ENCODE peak calls at places on chromosomes 1 and 21, in nine cellular contexts. E is GM13976, B is neural crest cell, D is mammary epithelial cell, K is fibroblast of lung, Q is left ventricle myocardium inferior, A is ovary, W is kidney, X is sigmoid colon. H is an unnamed sample.

GRCh38 chr1:54857741-54858665 is 29.0 kb downstream of the DHCR24 start:
- DNase-seq in E (no peak), B (no peak), D (no peak), K (peak; percentile 81), Q (no peak), A (no peak), W (peak; percentile 92), X (peak; percentile 40), H (no peak)

GRCh38 chr1:182872881-182873280 is 33.7 kb downstream of the DHX9 start:
- DNase-seq in E (no peak), B (no peak), D (no peak), K (no peak), Q (no peak), A (no peak), W (no peak), X (no peak), H (no peak)

GRCh38 chr1:12405325-12406217 is 175.7 kb downstream of the VPS13D start:
- DNase-seq in E (no peak), B (no peak), D (no peak), K (peak; percentile 58), Q (no peak), A (no peak), W (no peak), X (peak; percentile 72), H (no peak)

GRCh38 chr21:35204850-35205564 is 155.9 kb upstream of the RUNX1 start:
- DNase-seq in E (peak; percentile 37), B (no peak), D (no peak), K (peak; percentile 97), Q (peak; percentile 80), A (peak; percentile 86), W (peak; percentile 90), X (peak; percentile 89), H (no peak)

GRCh38 chr1:202501281-202501680 is 152.8 kb downstream of the PPP1R12B start:
- DNase-seq in E (peak; percentile 7), B (no peak), D (peak; percentile 25), K (peak; percentile 64), Q (no peak), A (no peak), W (no peak), X (no peak), H (no peak)

GRCh38 chr1:25872708-25873107 is 2.8 kb downstream of the PAQR7 start:
- DNase-seq in E (no peak), B (no peak), D (no peak), K (no peak), Q (no peak), A (no peak), W (no peak), X (no peak), H (no peak)

GRCh38 chr1:233662503-233663105 is 48.7 kb downstream of the KCNK1 start:
- DNase-seq in E (no peak), B (no peak), D (no peak), K (peak; percentile 13), Q (no peak), A (no peak), W (no peak), X (no peak), H (no peak)

GRCh38 chr1:118963456-118964430 is 24.4 kb downstream of the TBX15 start:
- DNase-seq in E (no peak), B (no peak), D (peak; percentile 39), K (peak; percentile 94), Q (no peak), A (no peak), W (no peak), X (no peak), H (no peak)

GRCh38 chr1:163361123-163361934 is 39.6 kb downstream of the NUF2 start:
- DNase-seq in E (no peak), B (no peak), D (peak; percentile 12), K (peak; percentile 11), Q (no peak), A (no peak), W (no peak), X (no peak), H (peak; percentile 18)

GRCh38 chr21:21921410-21922232 is 923.4 kb downstream of the NCAM2 start:
- DNase-seq in E (no peak), B (no peak), D (no peak), K (peak; percentile 37), Q (no peak), A (no peak), W (no peak), X (no peak), H (no peak)

GRCh38 chr1:95438213-95438948 is 204.4 kb downstream of the RWDD3 start:
- DNase-seq in E (no peak), B (no peak), D (no peak), K (no peak), Q (no peak), A (no peak), W (no peak), X (no peak), H (no peak)

GRCh38 chr21:35508389-35508888 is 459.3 kb upstream of the RUNX1 start:
- DNase-seq in E (no peak), B (peak; percentile 23), D (peak; percentile 56), K (peak; percentile 93), Q (peak; percentile 60), A (peak; percentile 32), W (peak; percentile 79), X (peak; percentile 79), H (no peak)

DNA sequence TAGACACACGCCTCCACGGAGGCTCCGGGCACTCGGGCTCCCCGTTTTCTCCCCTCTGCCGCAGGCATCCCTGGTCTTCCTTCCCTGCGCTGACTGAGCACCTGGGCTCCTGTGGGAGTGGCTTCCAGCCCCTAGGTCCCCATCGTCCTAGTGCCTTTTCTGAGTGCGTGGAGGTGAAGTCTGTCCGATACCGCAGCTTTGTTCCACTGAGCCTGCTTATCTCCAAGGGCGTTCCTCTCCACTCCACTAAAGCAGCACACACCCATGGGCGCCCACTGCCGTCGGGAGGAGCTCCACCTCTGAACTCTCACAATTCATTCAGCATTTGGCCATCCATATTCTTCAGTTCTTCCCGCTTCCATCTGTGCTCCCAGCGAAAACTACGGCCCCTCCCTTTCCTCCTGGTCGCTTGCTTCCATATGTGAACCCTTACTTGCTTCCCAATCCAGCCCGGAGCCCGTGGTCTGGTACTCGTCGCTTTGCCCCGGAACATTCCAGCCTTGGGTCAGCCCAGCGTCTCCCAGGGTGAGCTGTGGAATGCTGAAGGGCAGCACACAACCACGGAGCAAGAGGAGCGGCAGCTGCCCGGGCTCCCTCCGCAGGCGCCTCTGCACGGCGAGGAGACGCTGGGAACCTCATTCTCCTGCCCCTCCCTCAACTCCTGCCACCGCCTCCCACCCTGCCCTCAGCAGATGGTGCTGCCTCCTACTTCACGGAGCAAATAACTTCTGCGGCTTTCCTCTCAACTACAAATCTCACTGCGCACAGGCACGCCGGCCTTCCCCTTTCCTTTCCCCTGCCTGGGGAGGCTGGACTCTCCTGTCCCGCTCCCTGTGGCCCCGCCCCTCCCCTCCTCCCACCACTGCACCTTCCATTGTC is 27.5 kb downstream of the ATP8B2 start:
- DNase-seq in E (peak; percentile 71), B (peak; percentile 55), D (peak; percentile 9), K (peak; percentile 65), Q (peak; percentile 44), A (peak; percentile 46), W (peak; percentile 91), X (no peak), H (peak; percentile 66)
- TF ChIP-seq CTCF in E (peak; percentile 42), B (no peak), D (no peak), K (peak; percentile 1), Q (no peak), A (peak; percentile 5), W (no peak), X (no peak), H (no peak)

DNA sequence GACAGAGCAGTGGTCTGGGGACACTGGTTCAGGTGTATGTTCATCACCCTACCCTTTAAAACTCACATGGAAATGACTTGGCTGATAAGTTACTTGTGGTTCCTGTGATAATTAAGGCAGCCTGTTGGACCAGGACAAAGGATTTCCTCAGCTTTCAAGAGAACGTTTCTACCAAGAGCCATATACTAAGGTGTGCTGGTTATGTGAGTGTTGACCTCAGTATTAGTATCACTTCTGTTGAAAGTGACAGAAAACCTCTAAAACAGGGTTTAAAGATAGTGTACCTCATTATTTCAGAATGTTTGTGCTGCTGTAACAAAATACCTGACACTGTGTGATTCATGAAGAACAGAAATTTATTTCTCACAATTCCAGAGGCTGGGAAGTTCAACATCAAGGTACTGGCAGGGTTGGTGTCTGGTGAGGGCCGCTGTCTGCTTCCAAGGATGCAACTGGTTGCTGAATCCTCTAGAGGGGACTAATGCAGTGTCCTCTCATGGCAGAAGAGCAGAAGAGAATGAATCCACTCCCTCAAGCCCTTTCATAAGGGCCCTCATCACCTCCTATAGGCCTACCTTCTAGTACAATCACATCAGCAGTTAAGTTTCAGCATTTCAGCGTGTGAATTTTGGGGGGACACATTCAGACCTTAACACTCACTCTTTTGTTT is 54.9 kb downstream of the UCK2 start:
- DNase-seq in E (no peak), B (no peak), D (no peak), K (no peak), Q (no peak), A (no peak), W (no peak), X (no peak), H (no peak)
- TF ChIP-seq CTCF in E (no peak), B (no peak), D (no peak), K (no peak), Q (no peak), A (no peak), W (no peak), X (no peak), H (no peak)

GRCh38 chr1:235018161-235018560 is 110.5 kb downstream of the TOMM20 start:
- DNase-seq in E (no peak), B (no peak), D (peak; percentile 99), K (peak; percentile 94), Q (no peak), A (no peak), W (no peak), X (peak; percentile 46), H (no peak)
- TF ChIP-seq CTCF in E (no peak), B (no peak), D (no peak), K (no peak), Q (no peak), A (no peak), W (no peak), X (no peak), H (no peak)

GRCh38 chr21:36852864-36853263 is 113.6 kb downstream of the HLCS start:
- DNase-seq in E (no peak), B (no peak), D (no peak), K (no peak), Q (no peak), A (no peak), W (no peak), X (no peak), H (no peak)

GRCh38 chr21:36851121-36851520 is 115.3 kb downstream of the HLCS start:
- DNase-seq in E (no peak), B (no peak), D (no peak), K (no peak), Q (no peak), A (no peak), W (no peak), X (no peak), H (no peak)

GRCh38 chr21:36856643-36857042 is 109.8 kb downstream of the HLCS start:
- DNase-seq in E (no peak), B (no peak), D (no peak), K (no peak), Q (no peak), A (no peak), W (no peak), X (no peak), H (no peak)

GRCh38 chr21:36852293-36852692 is 114.2 kb downstream of the HLCS start:
- DNase-seq in E (no peak), B (no peak), D (no peak), K (no peak), Q (no peak), A (no peak), W (no peak), X (no peak), H (no peak)

DNA sequence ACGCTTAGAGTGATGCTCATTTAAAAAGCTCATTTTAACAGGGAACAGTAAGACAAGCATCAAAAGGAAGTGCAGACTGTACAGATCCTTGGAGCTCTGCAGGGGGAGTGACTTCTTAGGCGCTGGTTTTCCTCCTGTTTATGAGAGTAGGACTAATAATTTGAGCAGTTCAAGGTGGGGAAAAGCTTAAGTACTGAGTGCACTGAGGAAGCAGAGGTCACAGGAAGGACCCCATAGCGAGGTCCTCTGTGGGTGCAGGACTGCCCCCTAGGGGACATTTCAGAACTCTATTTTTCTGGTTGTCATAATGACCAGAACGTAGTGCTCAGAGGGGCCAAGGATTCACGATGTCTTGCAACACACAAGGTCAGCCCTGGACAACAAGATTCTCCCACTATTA is 112.1 kb downstream of the HLCS start:
- DNase-seq in E (peak; percentile 55), B (peak; percentile 69), D (no peak), K (peak; percentile 43), Q (no peak), A (no peak), W (no peak), X (no peak), H (peak; percentile 64)
- TF ChIP-seq CTCF in E (peak; percentile 9), B (peak; percentile 74), D (peak; percentile 45), K (peak; percentile 64), Q (peak; percentile 73), A (no peak), W (peak; percentile 43), X (peak; percentile 18), H (peak; percentile 77)

H was measured in nephron progenitor cell.